ENCODE peak calls at places on chromosomes 4 and X, in six cellular contexts. U, F, I, B, W and Z are unnamed samples.

GRCh38 chr4:156950090-156950489 is 21.5 kb downstream of the PDGFC start:
- DNase-seq in W (no peak), F (no peak), I (no peak), U (no peak), B (no peak), Z (no peak)

GRCh38 chr4:17687237-17687857 is 72.9 kb downstream of the MED28 start:
- DNase-seq in F (no peak), I (no peak), W (no peak), U (no peak), B (no peak), Z (no peak)

GRCh38 chr4:146379744-146380143 is 142.0 kb downstream of the SLC10A7 start:
- DNase-seq in I (no peak), W (no peak), F (no peak), U (no peak), B (no peak), Z (no peak)

GRCh38 chr4:169315530-169316306 is 45.0 kb upstream of the SH3RF1 start:
- DNase-seq in U (no peak), F (no peak), I (peak; percentile 66), W (no peak), B (no peak), Z (no peak)

GRCh38 chr4:150493846-150494245 is 88.1 kb upstream of the MAB21L2 start:
- DNase-seq in F (no peak), I (no peak), U (no peak), B (no peak), W (no peak), Z (no peak)

GRCh38 chrX:9182041-9182440 is 148.1 kb upstream of the FAM9B start:
- DNase-seq in F (no peak), W (no peak), I (peak; percentile 35), U (no peak), B (no peak), Z (no peak)

GRCh38 chr4:158179465-158179864 is 6.6 kb upstream of the GASK1B start:
- DNase-seq in W (no peak), F (no peak), U (no peak), B (no peak), I (no peak), Z (no peak)

GRCh38 chrX:10370976-10371375 is 214.2 kb downstream of the CLCN4 start:
- DNase-seq in B (no peak), I (no peak), F (no peak), U (no peak), W (no peak), Z (no peak)

GRCh38 chr4:158809611-158810486 is 41.0 kb downstream of the FNIP2 start:
- DNase-seq in B (no peak), F (peak; percentile 50), W (no peak), U (no peak), I (peak; percentile 72), Z (no peak)

GRCh38 chrX:96929036-96929435 is 45.3 kb downstream of the RPA4 start:
- DNase-seq in F (no peak), W (no peak), I (no peak), B (no peak), U (no peak), Z (no peak)

GRCh38 chr4:153127773-153128494 is 76.3 kb upstream of the TRIM2 start:
- DNase-seq in F (no peak), W (peak; percentile 92), U (peak; percentile 76), B (peak; percentile 88), I (peak; percentile 91), Z (peak; percentile 85)

GRCh38 chr4:23884731-23885130 is 5.1 kb downstream of the PPARGC1A start:
- DNase-seq in U (no peak), W (no peak), F (no peak), I (no peak), B (no peak), Z (no peak)

GRCh38 chrX:150308532-150309157 is 54.5 kb upstream of the MAMLD1 start:
- DNase-seq in I (no peak), U (no peak), F (no peak), W (no peak), B (no peak), Z (no peak)

GRCh38 chr4:137623013-137623412 is 90.7 kb upstream of the PCDH18 start:
- DNase-seq in B (no peak), W (no peak), I (no peak), U (no peak), F (no peak), Z (no peak)

GRCh38 chr4:168309781-168310180 is 8.8 kb downstream of the DDX60 start:
- DNase-seq in B (no peak), I (peak; percentile 27), W (no peak), F (no peak), U (no peak), Z (no peak)

GRCh38 chr4:102867278-102868152 is 1.3 kb upstream of the CISD2 start:
- DNase-seq in W (no peak), I (no peak), F (no peak), B (no peak), U (no peak), Z (no peak)

GRCh38 chrX:13430136-13430827 is 110.4 kb upstream of the ATXN3L start:
- DNase-seq in I (no peak), F (no peak), U (no peak), B (no peak), W (no peak), Z (no peak)

GRCh38 chrX:50941638-50942037 is 31.1 kb downstream of the BMP15 start:
- DNase-seq in W (no peak), U (no peak), I (no peak), B (no peak), F (no peak), Z (no peak)

GRCh38 chrX:13938766-13939530 is 90.7 kb downstream of the GEMIN8 start:
- DNase-seq in W (no peak), I (peak; percentile 11), B (no peak), U (no peak), F (no peak), Z (no peak)

GRCh38 chr4:1246901-1247810 is 1.8 kb downstream of the CTBP1 start:
- DNase-seq in I (peak; percentile 32), U (no peak), B (peak; percentile 66), F (no peak), W (no peak), Z (no peak)

GRCh38 chrX:39204945-39205344 is 403.7 kb downstream of the MID1IP1 start:
- DNase-seq in B (no peak), I (no peak), F (no peak), U (no peak), W (no peak), Z (no peak)

GRCh38 chr4:23631255-23631950 is 258.4 kb downstream of the PPARGC1A start:
- DNase-seq in F (no peak), I (no peak), B (no peak), W (no peak), U (no peak), Z (no peak)

GRCh38 chr4:98504091-98504490 is 154.3 kb downstream of the TSPAN5 start:
- DNase-seq in F (no peak), U (no peak), I (no peak), B (no peak), W (no peak), Z (no peak)

GRCh38 chr4:94698187-94698586 is 59.6 kb upstream of the BMPR1B start:
- DNase-seq in F (no peak), U (no peak), I (no peak), B (no peak), W (no peak), Z (no peak)

GRCh38 chr4:118058955-118059354 is 24.7 kb downstream of the NDST3 start:
- DNase-seq in I (no peak), U (no peak), W (no peak), B (no peak), F (no peak), Z (no peak)

GRCh38 chr4:26402458-26402857 is 81.6 kb downstream of the RBPJ start:
- DNase-seq in U (no peak), B (no peak), W (no peak), I (no peak), F (no peak), Z (no peak)
- H3K4me3 ChIP-seq in U (no peak overlapping the region), B (no peak overlapping the region), W (no peak overlapping the region), I (no peak overlapping the region), F (no peak overlapping the region), Z (no peak overlapping the region)

GRCh38 chrX:154804564-154804956 is 725 bp downstream of the MPP1 start:
- DNase-seq in F (no peak), I (no peak), B (no peak), W (no peak), U (no peak), Z (no peak)
- H3K27ac ChIP-seq in F (peak overlapping the region; percentile 83), I (peak overlapping the region; percentile 73), B (peak overlapping the region; percentile 82), W (peak overlapping the region; percentile 79), U (peak overlapping the region; percentile 69), Z (no peak overlapping the region)

GRCh38 chrX:44903842-44904530 is 31.0 kb downstream of the KDM6A start:
- DNase-seq in W (no peak), I (no peak), B (no peak), F (no peak), U (no peak), Z (no peak)

GRCh38 chrX:44906542-44906941 is 33.6 kb downstream of the KDM6A start:
- DNase-seq in I (no peak), W (no peak), F (no peak), B (no peak), U (no peak), Z (no peak)

GRCh38 chrX:44904542-44905115 is 31.6 kb downstream of the KDM6A start:
- DNase-seq in I (no peak), U (no peak), B (no peak), W (no peak), F (no peak), Z (no peak)

GRCh38 chrX:44908198-44908597 is 35.2 kb downstream of the KDM6A start:
- DNase-seq in F (no peak), B (no peak), U (no peak), W (no peak), I (no peak), Z (no peak)

DNA sequence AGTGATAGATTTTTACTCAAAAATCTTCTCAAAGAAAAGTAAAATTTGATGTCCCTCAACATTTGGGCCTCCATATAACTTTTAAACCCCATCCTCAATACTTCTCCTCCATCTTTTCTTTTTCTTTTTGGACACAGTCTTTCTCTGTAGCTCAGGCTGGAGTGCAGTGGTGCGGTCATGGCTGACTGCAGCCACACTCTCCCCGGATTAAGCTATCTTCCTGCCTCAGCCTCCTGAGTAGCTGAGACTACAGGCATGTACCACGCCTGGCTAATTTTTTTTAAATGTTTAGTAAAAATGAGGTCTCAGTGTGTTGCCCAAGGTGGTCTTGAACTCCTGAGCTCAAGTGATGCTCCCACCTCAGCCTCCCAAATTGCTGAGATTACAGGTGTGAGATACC is 33.1 kb downstream of the KDM6A start:
- DNase-seq in U (no peak), F (no peak), W (no peak), B (no peak), I (no peak), Z (no peak)
- H3K4me3 ChIP-seq in U (no peak overlapping the region), F (no peak overlapping the region), W (no peak overlapping the region), B (no peak overlapping the region), I (no peak overlapping the region), Z (no peak overlapping the region)

DNA sequence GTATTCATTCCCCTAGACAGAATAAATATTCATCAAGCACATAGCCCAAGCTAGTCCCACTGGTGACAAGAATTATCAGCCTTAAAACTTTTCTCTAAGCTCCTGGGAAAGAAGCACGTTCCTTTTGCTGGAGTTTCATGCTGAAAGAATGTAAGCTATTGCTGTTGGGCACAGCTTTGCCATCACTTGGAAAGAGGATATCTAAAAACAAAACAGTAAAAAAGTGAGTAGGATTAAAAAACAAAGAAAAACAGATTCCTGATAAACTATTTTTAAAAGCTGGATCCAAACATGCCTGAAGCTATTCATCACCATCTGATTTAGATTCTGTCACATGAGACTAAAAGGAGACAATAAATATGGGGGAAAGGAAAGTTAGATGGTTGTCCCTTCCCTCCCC is 176.8 kb downstream of the SCFD2 start:
- DNase-seq in I (no peak), F (no peak), W (no peak), U (no peak), B (no peak), Z (no peak)
- H3K27ac ChIP-seq in I (no peak overlapping the region), F (no peak overlapping the region), W (no peak overlapping the region), U (no peak overlapping the region), B (no peak overlapping the region), Z (no peak overlapping the region)

GRCh38 chr4:135777386-135777785 is 1575.8 kb upstream of the PABPC4L start:
- DNase-seq in B (no peak), W (no peak), F (no peak), I (no peak), U (no peak), Z (no peak)
- H3K4me3 ChIP-seq in B (no peak overlapping the region), W (no peak overlapping the region), F (no peak overlapping the region), I (no peak overlapping the region), U (no peak overlapping the region), Z (no peak overlapping the region)